ENCODE peak calls at places on chromosomes 7 and 10, in four cellular contexts. D is HepG2, E is GM12878, W is HCT116. T is an unnamed sample.

GRCh38 chr7:116356979-116357378 is 142.6 kb upstream of the CAV2 start:
- DNase-seq in D (no peak), W (no peak), E (no peak), T (no peak)

GRCh38 chr7:112986256-112987031 is 100.2 kb downstream of the GPR85 start:
- DNase-seq in E (no peak), D (no peak), W (no peak), T (no peak)

GRCh38 chr10:119680668-119681070 is 29.5 kb downstream of the BAG3 start:
- DNase-seq in E (no peak), D (no peak), W (no peak), T (no peak)

GRCh38 chr10:110324805-110325280 is 20.1 kb upstream of the SMNDC1 start:
- DNase-seq in D (no peak), E (peak), W (no peak), T (no peak)

GRCh38 chr10:91907914-91908357 is 1.4 kb downstream of the FGFBP3 start:
- DNase-seq in D (no peak), W (no peak), E (no peak), T (no peak)

GRCh38 chr7:27133409-27134157 is 3.0 kb upstream of the HOXA4 start:
- DNase-seq in D (peak), W (no peak), E (no peak), T (no peak)

GRCh38 chr10:49433069-49433468 is 37.2 kb upstream of the DRGX start:
- DNase-seq in D (no peak), W (no peak), E (no peak), T (no peak)

GRCh38 chr10:71138126-71138860 is 74.1 kb upstream of the UNC5B start:
- DNase-seq in W (no peak), E (no peak), D (no peak), T (no peak)

GRCh38 chr7:23235688-23236280 is 10.8 kb upstream of the GPNMB start:
- DNase-seq in W (peak), E (no peak), D (peak), T (no peak)

GRCh38 chr10:29150010-29150409 is 138.9 kb upstream of the LYZL1 start:
- DNase-seq in D (no peak), E (no peak), W (no peak), T (no peak)
- TF ChIP-seq SIN3A in D (no peak), E (no peak), W (no peak), T (no peak)

DNA sequence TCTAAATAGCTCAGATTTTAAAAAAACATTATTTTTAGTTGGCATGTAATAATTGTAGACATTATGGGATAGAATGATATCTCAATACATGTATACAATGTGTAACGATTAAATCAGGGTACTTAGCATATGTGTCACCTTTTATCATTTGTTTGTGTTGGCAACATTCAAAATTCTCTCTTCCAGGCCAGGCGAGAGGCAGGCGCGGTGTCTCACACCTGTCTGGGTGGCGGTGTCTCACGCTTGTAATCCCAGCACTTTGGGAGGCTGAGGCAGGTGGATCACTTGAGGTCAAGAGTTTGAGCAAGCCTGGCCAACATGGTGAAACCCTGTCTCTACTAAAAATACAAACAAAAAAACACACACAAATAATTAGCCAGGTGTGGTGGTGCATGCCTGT is 151.7 kb downstream of the RTKN2 start:
- DNase-seq in E (no peak), D (no peak), W (no peak), T (no peak)
- TF ChIP-seq SIN3A in E (no peak), D (no peak), W (no peak), T (no peak)

GRCh38 chr10:79939969-79940368 is 8.9 kb downstream of the SFTPD start:
- DNase-seq in W (no peak), E (no peak), D (no peak), T (no peak)

GRCh38 chr10:79938728-79939380 is 10.1 kb downstream of the SFTPD start:
- DNase-seq in W (no peak), D (no peak), E (no peak), T (no peak)

GRCh38 chr10:79936625-79937255 is 12.2 kb downstream of the SFTPD start:
- DNase-seq in W (no peak), D (no peak), E (no peak), T (no peak)

GRCh38 chr10:79937661-79938226 is 11.2 kb downstream of the SFTPD start:
- DNase-seq in W (no peak), D (no peak), E (no peak), T (no peak)

DNA sequence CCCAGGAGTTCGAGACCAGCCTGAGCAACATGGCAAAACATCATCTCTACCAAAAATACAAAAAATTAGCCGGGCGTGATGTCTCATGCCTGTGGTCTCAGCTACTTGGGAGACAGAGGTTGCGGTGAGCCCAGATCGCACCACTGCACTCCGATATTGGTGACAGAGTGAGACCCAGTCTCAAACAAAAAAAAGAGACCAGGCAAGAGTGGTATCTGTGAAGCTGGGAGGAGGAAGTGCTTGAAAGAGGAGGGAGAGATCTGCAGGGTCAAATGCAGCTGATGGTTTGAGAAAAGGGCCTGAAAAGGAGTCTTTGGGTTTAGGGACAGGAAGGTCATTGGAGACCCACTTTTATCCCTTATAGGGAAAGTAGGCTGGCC is 11.7 kb downstream of the SFTPD start:
- DNase-seq in W (no peak), D (no peak), E (no peak), T (no peak)
- TF ChIP-seq SIN3A in W (no peak), D (no peak), E (no peak), T (no peak)

GRCh38 chr7:12570529-12571461 is at the start of gene SCIN:
- DNase-seq in E (no peak), W (no peak), D (no peak), T (no peak)
- TF ChIP-seq SIN3A in E (no peak), W (no peak), D (no peak), T (no peak)

GRCh38 chr7:95700917-95701316 is 71.4 kb upstream of the DYNC1I1 start:
- DNase-seq in E (no peak), D (no peak), W (no peak), T (no peak)
- TF ChIP-seq SIN3A in E (no peak), D (no peak), W (no peak), T (no peak)

GRCh38 chr10:82934429-82934828 is 1059.4 kb downstream of the NRG3 start:
- DNase-seq in W (no peak), E (no peak), D (no peak), T (peak)
- TF ChIP-seq SIN3A in W (no peak), E (no peak), D (no peak), T (no peak)

GRCh38 chr7:101595246-101595645 is 33.9 kb downstream of the MYL10 start:
- DNase-seq in E (no peak), W (no peak), D (no peak), T (no peak)

GRCh38 chr7:101597941-101598340 is 31.2 kb downstream of the MYL10 start:
- DNase-seq in E (no peak), D (peak), W (no peak), T (no peak)

GRCh38 chr7:101596898-101597297 is 32.2 kb downstream of the MYL10 start:
- DNase-seq in E (no peak), D (no peak), W (no peak), T (no peak)

GRCh38 chr7:101594790-101595189 is 34.3 kb downstream of the MYL10 start:
- DNase-seq in D (no peak), W (no peak), E (no peak), T (no peak)

GRCh38 chr7:101595766-101596537 is 33.1 kb downstream of the MYL10 start:
- DNase-seq in D (no peak), W (no peak), E (no peak), T (no peak)
- TF ChIP-seq SIN3A in D (no peak), W (no peak), E (no peak), T (no peak)

GRCh38 chr7:36317276-36317675 is 72.4 kb upstream of the ANLN start:
- DNase-seq in D (no peak), E (no peak), W (no peak), T (no peak)

GRCh38 chr7:36318116-36318515 is 71.5 kb upstream of the ANLN start:
- DNase-seq in D (no peak), E (no peak), W (no peak), T (no peak)

GRCh38 chr7:36315309-36315948 is 74.2 kb upstream of the ANLN start:
- DNase-seq in D (no peak), E (no peak), W (no peak), T (no peak)

GRCh38 chr7:36314491-36314890 is 75.2 kb upstream of the ANLN start:
- DNase-seq in W (no peak), E (no peak), D (no peak), T (no peak)

DNA sequence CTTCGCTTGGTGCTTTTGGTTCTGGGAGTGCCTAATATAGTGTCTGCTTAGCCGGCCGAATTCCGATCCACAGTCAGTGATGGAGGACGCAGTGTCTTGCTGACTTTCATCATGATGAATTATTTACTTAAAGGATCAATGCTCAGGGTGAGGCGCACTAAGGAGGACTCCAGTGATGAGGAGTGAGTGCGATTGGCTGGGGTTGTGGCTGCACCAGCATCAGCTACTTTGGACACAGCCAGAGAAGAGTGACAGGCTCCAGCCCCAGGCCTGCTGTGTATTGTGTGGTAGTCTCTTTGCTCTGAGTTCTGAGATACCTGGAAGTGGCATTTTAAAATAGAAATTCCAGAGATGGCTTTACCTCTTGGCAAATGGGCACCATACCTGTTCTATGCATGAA is 73.3 kb upstream of the ANLN start:
- DNase-seq in D (no peak), E (no peak), W (no peak), T (no peak)
- TF ChIP-seq SIN3A in D (no peak), E (no peak), W (no peak), T (no peak)

GRCh38 chr7:17342726-17343125 is 44.3 kb downstream of the AHR start:
- DNase-seq in W (no peak), E (no peak), D (no peak), T (no peak)
- TF ChIP-seq SIN3A in W (no peak), E (no peak), D (no peak), T (no peak)

GRCh38 chr7:108001759-108002725 is 919 bp downstream of the LAMB1 start:
- DNase-seq in E (no peak), W (no peak), D (no peak), T (no peak)
- TF ChIP-seq SIN3A in E (no peak), W (no peak), D (no peak), T (no peak)